ENCODE peak calls at places on chromosomes 16 and 17, in ten cellular contexts. Q, W, U, E, G, Y, J, K, B and T are unnamed samples.

GRCh38 chr17:78670850-78671291 is 93.7 kb upstream of the DNAH17 start:
- DNase-seq in Q (no peak), W (no peak), U (no peak), E (no peak), G (no peak), Y (no peak), J (no peak), K (no peak), B (no peak), T (no peak)

GRCh38 chr16:52191533-52192134 is 355.3 kb downstream of the TOX3 start:
- DNase-seq in Q (peak; percentile 53), W (peak; percentile 70), U (peak; percentile 77), E (no peak), G (peak; percentile 64), Y (peak; percentile 65), J (peak; percentile 64), K (peak; percentile 63), B (peak; percentile 23), T (peak; percentile 73)

GRCh38 chr17:2232244-2232638 is 71.3 kb downstream of the SMG6 start:
- DNase-seq in Q (peak; percentile 39), W (no peak), U (no peak), E (peak; percentile 62), G (peak; percentile 95), Y (no peak), J (peak; percentile 97), K (no peak), B (no peak), T (peak; percentile 98)

GRCh38 chr16:11439216-11439615 is 94.0 kb downstream of the RMI2 start:
- DNase-seq in Q (no peak), W (no peak), U (no peak), E (no peak), G (no peak), Y (no peak), J (no peak), K (no peak), B (no peak), T (no peak)

GRCh38 chr17:28711723-28712036 is at the start of gene PROCA1:
- DNase-seq in Q (no peak), W (no peak), U (no peak), E (no peak), G (no peak), Y (no peak), J (no peak), K (no peak), B (no peak), T (no peak)

GRCh38 chr16:86519649-86520316 is 9.5 kb downstream of the FOXF1 start:
- DNase-seq in Q (peak; percentile 28), W (peak; percentile 53), U (peak; percentile 69), E (no peak), G (peak; percentile 32), Y (no peak), J (peak; percentile 35), K (peak; percentile 46), B (no peak), T (peak; percentile 70)

GRCh38 chr16:28309811-28310311 is 17.5 kb downstream of the SBK1 start:
- DNase-seq in Q (no peak), W (no peak), U (peak; percentile 18), E (no peak), G (no peak), Y (no peak), J (no peak), K (no peak), B (no peak), T (no peak)

GRCh38 chr17:78555741-78556401 is 21.3 kb downstream of the DNAH17 start:
- DNase-seq in Q (no peak), W (no peak), U (no peak), E (no peak), G (no peak), Y (no peak), J (no peak), K (no peak), B (no peak), T (no peak)

GRCh38 chr17:41131979-41132378 is 8.0 kb upstream of the KRTAP4-12 start:
- DNase-seq in Q (no peak), W (peak; percentile 27), U (no peak), E (no peak), G (no peak), Y (no peak), J (no peak), K (no peak), B (peak; percentile 48), T (peak; percentile 10)

GRCh38 chr16:8962393-8963009 is 1.2 kb downstream of the USP7 start:
- DNase-seq in Q (peak; percentile 49), W (no peak), U (peak; percentile 58), E (no peak), G (no peak), Y (no peak), J (no peak), K (no peak), B (no peak), T (peak; percentile 7)

GRCh38 chr17:57737450-57737849 is 7.6 kb downstream of the CCDC182 start:
- DNase-seq in Q (no peak), W (no peak), U (no peak), E (no peak), G (no peak), Y (no peak), J (no peak), K (no peak), B (no peak), T (no peak)

GRCh38 chr17:57733085-57733484 is 12.0 kb downstream of the CCDC182 start:
- DNase-seq in Q (no peak), W (no peak), U (no peak), E (no peak), G (no peak), Y (no peak), J (no peak), K (no peak), B (no peak), T (no peak)

GRCh38 chr17:57735230-57735629 is 9.9 kb downstream of the CCDC182 start:
- DNase-seq in Q (no peak), W (no peak), U (no peak), E (no peak), G (no peak), Y (no peak), J (no peak), K (no peak), B (no peak), T (no peak)

GRCh38 chr17:57732062-57732461 is 13.0 kb downstream of the CCDC182 start:
- DNase-seq in Q (no peak), W (no peak), U (no peak), E (no peak), G (no peak), Y (no peak), J (no peak), K (no peak), B (no peak), T (no peak)

DNA sequence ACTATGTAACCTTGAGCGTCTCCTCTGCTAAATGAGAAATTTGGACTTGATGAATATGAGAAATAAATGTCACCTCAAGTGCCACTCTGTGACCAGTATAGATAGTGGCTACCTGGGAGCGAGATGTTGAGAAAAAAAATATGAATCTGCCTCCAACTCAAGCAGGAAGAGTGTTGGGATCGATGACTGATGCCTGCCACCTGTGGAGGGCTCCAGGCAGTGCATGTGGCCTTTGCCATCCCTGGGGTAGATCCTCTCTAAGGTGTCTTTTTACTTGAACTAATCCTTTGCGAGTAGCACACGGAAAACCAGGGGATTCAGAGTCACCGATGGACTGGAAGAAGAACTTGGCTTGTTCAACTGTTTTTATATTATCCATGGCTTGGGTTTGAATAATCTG is 9.4 kb downstream of the CCDC182 start:
- DNase-seq in Q (no peak), W (peak; percentile 42), U (no peak), E (no peak), G (no peak), Y (no peak), J (no peak), K (no peak), B (no peak), T (no peak)
- TF ChIP-seq CTCF in Q (no peak), W (peak; percentile 42), U (no peak), E (no peak), G (peak; percentile 24), Y (no peak), J (peak; percentile 40), K (peak; percentile 23), B (peak; percentile 41), T (no peak)

GRCh38 chr17:76697702-76698465 is 12.9 kb downstream of the MXRA7 start:
- DNase-seq in Q (no peak), W (no peak), U (no peak), E (no peak), G (no peak), Y (no peak), J (peak; percentile 46), K (no peak), B (no peak), T (peak; percentile 79)
- H3K4me3 ChIP-seq in Q (no peak overlapping the region), W (no peak overlapping the region), U (no peak overlapping the region), E (peak overlapping the region; percentile 13), G (no peak overlapping the region), Y (no peak overlapping the region), J (no peak overlapping the region), K (no peak overlapping the region), B (no peak overlapping the region), T (peak overlapping the region; percentile 9)

DNA sequence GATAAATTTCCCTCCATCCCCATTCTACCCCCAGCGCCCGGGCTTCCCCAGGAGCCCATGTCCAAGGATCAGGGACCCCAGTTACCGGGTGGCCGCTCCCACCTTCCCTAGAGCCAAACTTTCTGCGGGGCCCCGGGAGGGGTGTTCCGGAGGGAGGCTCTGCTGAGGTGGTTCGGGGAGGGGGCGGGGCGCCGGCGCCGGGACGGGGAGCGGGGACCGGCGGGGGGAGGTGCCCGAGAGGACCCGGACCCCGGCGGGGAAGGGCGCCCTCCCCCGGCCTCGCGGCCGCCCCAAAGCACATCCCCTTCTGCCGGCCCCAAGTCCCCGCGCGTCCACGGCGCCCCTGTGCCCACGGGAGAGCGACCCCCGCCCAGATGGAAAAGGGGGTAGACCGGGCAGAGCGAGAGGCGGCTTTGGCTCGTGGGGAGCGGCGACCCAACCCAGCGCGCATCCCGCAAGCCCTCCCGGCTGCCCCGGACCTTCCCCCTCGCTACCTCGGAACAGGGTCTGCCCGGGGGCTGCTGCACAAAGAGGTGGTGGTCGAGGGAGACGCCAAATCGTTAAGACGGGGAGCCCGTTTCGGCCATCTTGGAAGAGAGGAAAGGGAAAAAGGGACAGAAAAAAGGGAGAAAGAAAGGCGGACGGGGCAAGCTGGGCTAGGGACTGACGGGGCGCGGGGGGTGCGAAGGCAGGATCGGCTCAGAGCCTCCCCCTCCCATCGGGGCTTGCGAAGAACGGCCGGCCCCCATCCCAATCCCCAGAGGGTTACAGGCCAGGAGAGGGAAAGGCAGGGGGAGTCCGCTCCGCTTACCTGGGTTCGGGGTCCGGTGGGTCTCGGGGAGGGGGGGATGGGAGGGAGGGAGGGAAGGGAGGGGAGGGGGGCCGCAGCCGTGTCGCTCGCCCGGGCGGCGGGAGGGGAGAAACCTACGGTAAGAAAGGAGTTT is 479 bp downstream of the PCGF2 start:
- DNase-seq in Q (peak; percentile 68), W (peak; percentile 42), U (peak; percentile 61), E (no peak), G (no peak), Y (no peak), J (no peak), K (no peak), B (no peak), T (no peak)
- TF ChIP-seq CTCF in Q (no peak), W (peak; percentile 47), U (no peak), E (peak; percentile 22), G (no peak), Y (no peak), J (no peak), K (no peak), B (no peak), T (no peak)

DNA sequence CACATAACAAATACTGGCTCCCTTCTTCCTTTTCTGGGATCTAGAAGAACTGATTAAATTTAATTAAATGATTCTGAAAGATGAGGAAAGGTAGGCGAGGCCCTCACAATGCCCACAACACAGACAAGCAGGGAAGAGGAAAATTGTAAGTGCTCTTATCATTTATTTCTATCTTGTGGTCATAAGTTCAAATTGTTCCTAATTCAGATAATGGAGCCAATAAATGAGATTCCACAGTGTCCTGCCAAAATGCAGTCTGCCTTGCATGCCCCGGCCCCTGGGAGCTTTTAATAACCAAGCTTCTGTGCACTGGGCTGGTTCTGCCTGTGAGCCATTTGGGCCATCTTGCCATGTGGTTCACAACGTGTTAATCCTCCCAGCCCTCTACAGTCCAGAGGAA is 97.0 kb downstream of the CMC2 start:
- DNase-seq in Q (no peak), W (no peak), U (no peak), E (no peak), G (no peak), Y (no peak), J (no peak), K (no peak), B (no peak), T (no peak)
- H3K4me3 ChIP-seq in Q (no peak overlapping the region), W (no peak overlapping the region), U (no peak overlapping the region), E (no peak overlapping the region), G (no peak overlapping the region), Y (no peak overlapping the region), J (no peak overlapping the region), K (no peak overlapping the region), B (no peak overlapping the region), T (no peak overlapping the region)